ENCODE peak calls at places on chromosomes 12 and 14, in five cellular contexts. L is ascending aorta, A is MCF 10A, N is NCI-H2081, U is cardiac muscle cell. J is an unnamed sample.

GRCh38 chr14:61107148-61107641 is 126.2 kb downstream of the SLC38A6 start:
- DNase-seq in A (no peak), U (no peak), N (no peak), L (no peak), J (peak)

GRCh38 chr12:19972325-19973288 is 395.7 kb upstream of the PDE3A start:
- DNase-seq in A (no peak), L (no peak), N (no peak), U (no peak), J (no peak)

GRCh38 chr14:96567289-96567899 is 65.2 kb downstream of the PAPOLA start:
- DNase-seq in U (peak), A (peak), L (no peak), N (peak), J (peak)

GRCh38 chr12:102406033-102406584 is 74.3 kb downstream of the IGF1 start:
- DNase-seq in A (peak), U (no peak), L (no peak), N (peak), J (peak)

GRCh38 chr12:107131832-107132616 is 38.7 kb upstream of the CRY1 start:
- DNase-seq in N (peak), A (peak), U (peak), L (no peak), J (peak)

GRCh38 chr12:108495054-108495453 is 20.0 kb upstream of the FICD start:
- DNase-seq in A (peak), N (no peak), U (peak), L (no peak), J (peak)

GRCh38 chr14:65421201-65421981 is 8.9 kb downstream of the FUT8 start:
- DNase-seq in N (no peak), A (no peak), U (no peak), L (no peak), J (no peak)

GRCh38 chr12:45183263-45183662 is 32.6 kb upstream of the ANO6 start:
- DNase-seq in A (no peak), L (no peak), N (no peak), U (no peak), J (peak)

GRCh38 chr12:22275847-22276246 is 58.7 kb downstream of the ST8SIA1 start:
- DNase-seq in L (peak), U (peak), N (no peak), A (peak), J (no peak)

GRCh38 chr14:75127903-75128595 is 1.2 kb upstream of the NEK9 start:
- DNase-seq in A (no peak), U (no peak), L (no peak), N (no peak), J (no peak)